ENCODE peak calls at places on chromosomes 7 and 10, in six cellular contexts. I is sigmoid colon, V is NCI-H774, J is posterior vena cava, L is H4, M is M059J. K is an unnamed sample.

GRCh38 chr10:93106631-93107072 is 33.0 kb downstream of the CYP26A1 start:
- DNase-seq in J (no peak), V (no peak), M (peak; percentile 65), L (peak; percentile 25), I (no peak), K (no peak)

GRCh38 chr7:64997927-64998391 is 7.1 kb upstream of the ZNF117 start:
- DNase-seq in M (no peak), L (no peak), I (peak; percentile 73), J (no peak), V (no peak), K (no peak)

GRCh38 chr10:132558516-132559413 is 21.2 kb downstream of the INPP5A start:
- DNase-seq in L (no peak), V (no peak), M (no peak), J (peak; percentile 70), I (peak; percentile 52), K (no peak)

GRCh38 chr10:58173391-58173790 is 94.3 kb downstream of the IPMK start:
- DNase-seq in V (no peak), I (no peak), L (no peak), J (no peak), M (no peak), K (no peak)

GRCh38 chr10:78578929-78579328 is 489.8 kb upstream of the ZMIZ1 start:
- DNase-seq in J (no peak), M (peak; percentile 9), V (no peak), L (no peak), I (no peak), K (no peak)

GRCh38 chr7:151505836-151506468 is 13.7 kb downstream of the RHEB start:
- DNase-seq in M (no peak), V (no peak), J (no peak), I (no peak), L (no peak), K (no peak)

GRCh38 chr10:17580853-17581252 is 36.3 kb downstream of the HACD1 start:
- DNase-seq in M (no peak), L (no peak), J (no peak), I (no peak), V (no peak), K (no peak)

GRCh38 chr10:88707429-88708110 is 1.5 kb downstream of the LIPK start:
- DNase-seq in J (no peak), I (no peak), V (no peak), M (peak; percentile 92), L (peak; percentile 87), K (no peak)

GRCh38 chr7:110309941-110310340 is 781.0 kb upstream of the LRRN3 start:
- DNase-seq in M (no peak), J (no peak), V (no peak), L (no peak), I (no peak), K (no peak)

GRCh38 chr10:125027889-125028288 is 86.0 kb downstream of the ZRANB1 start:
- DNase-seq in V (no peak), M (no peak), L (no peak), I (no peak), J (peak; percentile 20), K (no peak)

GRCh38 chr7:2710901-2711551 is 23.0 kb downstream of the AMZ1 start:
- DNase-seq in M (peak; percentile 43), I (no peak), L (peak; percentile 69), V (no peak), J (no peak), K (no peak)

GRCh38 chr10:124005091-124005490 is 88.3 kb downstream of the CHST15 start:
- DNase-seq in J (peak; percentile 49), V (no peak), L (no peak), I (peak; percentile 66), M (no peak), K (no peak)

GRCh38 chr10:970311-971149 is 17.7 kb upstream of the GTPBP4 start:
- DNase-seq in L (no peak), J (peak; percentile 48), M (no peak), V (peak; percentile 91), I (no peak), K (no peak)

GRCh38 chr7:71846160-71846559 is 566.0 kb downstream of the CALN1 start:
- DNase-seq in J (no peak), M (no peak), I (no peak), L (no peak), V (no peak), K (no peak)

GRCh38 chr7:29593458-29593857 is 29.8 kb downstream of the PRR15 start:
- DNase-seq in M (no peak), L (no peak), J (no peak), V (no peak), I (no peak), K (no peak)

K was measured in cardiac septum.